ENCODE peak calls at places on chromosomes 6 and 20, in seven cellular contexts. V, J, R, L, E, C and U are unnamed samples.

GRCh38 chr6:112806163-112806900 is 459.2 kb downstream of the RFPL4B start:
- DNase-seq in E (no peak), C (no peak), V (peak), L (no peak), R (no peak), J (no peak), U (no peak)

GRCh38 chr20:49548371-49548947 is 19.5 kb downstream of the PTGIS start:
- DNase-seq in C (no peak), J (no peak), R (no peak), E (no peak), L (no peak), V (no peak), U (no peak)

GRCh38 chr6:14612016-14612415 is 494.4 kb downstream of the CD83 start:
- DNase-seq in R (no peak), C (no peak), L (no peak), E (no peak), V (peak), J (no peak), U (no peak)

GRCh38 chr6:109772961-109773431 is 81.9 kb downstream of the FIG4 start:
- DNase-seq in R (peak), L (no peak), V (peak), C (no peak), E (peak), J (no peak), U (no peak)

GRCh38 chr20:42652261-42652660 is 537.4 kb downstream of the PTPRT start:
- DNase-seq in L (no peak), E (no peak), J (no peak), C (no peak), R (no peak), V (no peak), U (no peak)

GRCh38 chr6:37705239-37706051 is 7.8 kb upstream of the MDGA1 start:
- DNase-seq in R (peak), L (peak), J (no peak), C (peak), E (peak), V (peak), U (no peak)

GRCh38 chr6:78605909-78606446 is 261.4 kb upstream of the IRAK1BP1 start:
- DNase-seq in V (peak), L (no peak), J (no peak), E (no peak), R (no peak), C (no peak), U (no peak)

GRCh38 chr20:57076202-57076651 is 190.2 kb downstream of the BMP7 start:
- DNase-seq in L (no peak), E (no peak), J (no peak), C (no peak), R (no peak), V (no peak), U (no peak)

GRCh38 chr6:156618600-156619205 is 158.5 kb upstream of the ARID1B start:
- DNase-seq in L (no peak), E (no peak), R (no peak), J (no peak), C (no peak), V (no peak), U (no peak)

GRCh38 chr6:42138630-42139619 is 3.5 kb downstream of the C6orf132 start:
- DNase-seq in C (no peak), R (no peak), L (no peak), J (no peak), V (peak), E (no peak), U (no peak)

GRCh38 chr6:56854086-56854485 is 100.8 kb upstream of the BEND6 start:
- DNase-seq in R (no peak), J (no peak), C (no peak), L (no peak), E (no peak), V (no peak), U (no peak)

GRCh38 chr6:129345890-129346289 is 364.1 kb downstream of the ARHGAP18 start:
- DNase-seq in R (no peak), C (no peak), J (no peak), E (no peak), V (peak), L (no peak), U (no peak)

GRCh38 chr6:11536795-11537194 is 754 bp upstream of the TMEM170B start:
- DNase-seq in E (no peak), L (no peak), J (no peak), V (no peak), R (no peak), C (peak), U (no peak)

GRCh38 chr6:81487489-81487888 is 265.0 kb downstream of the TENT5A start:
- DNase-seq in R (peak), L (no peak), C (peak), E (no peak), J (no peak), V (peak), U (no peak)

GRCh38 chr6:87907521-87907920 is 140.1 kb upstream of the SPACA1 start:
- DNase-seq in C (no peak), L (no peak), V (peak), J (no peak), R (no peak), E (no peak), U (no peak)

GRCh38 chr20:35421322-35421721 is 9.5 kb upstream of the UQCC1 start:
- DNase-seq in L (no peak), R (no peak), V (no peak), E (no peak), J (no peak), C (no peak), U (no peak)

GRCh38 chr20:57013741-57014140 is 252.7 kb downstream of the BMP7 start:
- DNase-seq in L (no peak), C (no peak), J (no peak), R (no peak), E (no peak), V (no peak), U (no peak)

GRCh38 chr6:3884007-3884745 is 35.0 kb downstream of the FAM50B start:
- DNase-seq in L (peak), C (no peak), V (peak), R (no peak), J (no peak), E (no peak), U (no peak)

GRCh38 chr20:313948-314347 is 11.4 kb upstream of the SOX12 start:
- DNase-seq in L (no peak), V (peak), C (no peak), J (no peak), R (no peak), E (no peak), U (no peak)

GRCh38 chr6:29232725-29233124 is 62.0 kb downstream of the OR2J2 start:
- DNase-seq in R (no peak), V (no peak), L (no peak), J (no peak), E (no peak), C (no peak), U (no peak)

GRCh38 chr6:143099647-143100046 is 39.0 kb downstream of the AIG1 start:
- DNase-seq in R (no peak), V (no peak), L (no peak), E (no peak), J (no peak), C (no peak), U (no peak)

GRCh38 chr6:47414517-47415167 is 62.9 kb upstream of the CD2AP start:
- DNase-seq in J (no peak), R (no peak), L (no peak), E (no peak), V (peak), C (no peak), U (no peak)

GRCh38 chr6:80445752-80446151 is 339.3 kb downstream of the BCKDHB start:
- DNase-seq in R (no peak), L (no peak), V (no peak), E (no peak), J (no peak), C (no peak), U (no peak)

GRCh38 chr6:49649982-49650381 is 13.3 kb upstream of the RHAG start:
- DNase-seq in C (no peak), E (no peak), L (no peak), J (no peak), R (no peak), V (no peak), U (no peak)

GRCh38 chr6:3913077-3913957 is 64.1 kb downstream of the FAM50B start:
- DNase-seq in V (peak), E (peak), J (peak), R (peak), C (peak), L (peak), U (no peak)

GRCh38 chr6:72464791-72465691 is 156.8 kb upstream of the KCNQ5 start:
- DNase-seq in V (peak), R (no peak), J (no peak), L (no peak), E (no peak), C (no peak), U (no peak)

GRCh38 chr20:3560578-3560977 is 89.8 kb downstream of the ATRN start:
- DNase-seq in E (no peak), V (peak), C (no peak), R (no peak), J (no peak), L (no peak), U (no peak)

GRCh38 chr6:84536914-84537638 is 227.3 kb downstream of the TBX18 start:
- DNase-seq in J (no peak), L (no peak), R (no peak), V (no peak), C (no peak), E (no peak), U (no peak)

GRCh38 chr6:36054965-36055364 is 27.4 kb downstream of the MAPK14 start:
- DNase-seq in J (no peak), R (no peak), E (no peak), V (no peak), C (no peak), L (no peak), U (no peak)

GRCh38 chr6:74741608-74742007 is 464.2 kb downstream of the COL12A1 start:
- DNase-seq in J (no peak), C (no peak), R (no peak), V (no peak), L (no peak), E (no peak), U (no peak)

GRCh38 chr20:5061209-5061608 is 58.5 kb downstream of the PCNA start:
- DNase-seq in E (no peak), L (peak), R (no peak), V (peak), C (no peak), J (peak), U (no peak)

GRCh38 chr6:1388081-1388926 is 1.1 kb upstream of the FOXF2 start:
- DNase-seq in L (no peak), C (no peak), V (peak), E (no peak), J (no peak), R (no peak), U (no peak)

GRCh38 chr6:26205625-26206574 is 118.7 kb downstream of the HFE start:
- DNase-seq in R (no peak), C (peak), J (peak), V (peak), E (peak), L (peak), U (no peak)
- TF ChIP-seq POLR2A in R (peak), C (peak), J (no peak), V (peak), E (peak), L (no peak), U (no peak)

DNA sequence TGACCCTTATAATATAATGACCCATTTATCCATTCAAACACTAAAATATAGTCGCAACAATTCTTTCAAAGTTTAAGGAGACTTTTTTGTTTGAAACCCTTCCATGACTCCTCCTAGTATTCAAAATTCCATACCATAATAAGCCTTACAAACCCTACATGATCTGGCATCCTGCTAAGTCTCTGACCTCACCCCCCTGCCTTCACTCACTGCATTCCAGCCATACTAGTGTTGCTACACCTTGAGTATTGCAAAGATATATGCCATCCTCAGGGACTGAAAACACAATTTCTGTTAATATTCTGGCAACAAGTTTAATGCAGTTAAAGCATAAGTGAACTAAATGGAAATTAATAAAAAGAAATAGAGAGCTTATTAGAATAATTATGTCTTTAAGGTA is 168.4 kb downstream of the EYS start:
- DNase-seq in R (no peak), E (no peak), L (no peak), C (no peak), V (no peak), J (no peak), U (no peak)
- TF ChIP-seq POLR2A in R (no peak), E (no peak), L (no peak), C (no peak), V (no peak), J (no peak), U (no peak)

GRCh38 chr6:166382500-166382932 is 224 bp downstream of the MPC1 start:
- DNase-seq in L (no peak), V (no peak), E (no peak), J (no peak), R (peak), C (no peak), U (no peak)
- TF ChIP-seq POLR2A in L (no peak), V (no peak), E (no peak), J (no peak), R (no peak), C (peak), U (no peak)

GRCh38 chr6:16759646-16760535 is 1.4 kb downstream of the ATXN1 start:
- DNase-seq in R (peak), C (peak), E (peak), J (no peak), V (peak), L (peak), U (peak)

GRCh38 chr6:16759181-16759645 is 2.0 kb downstream of the ATXN1 start:
- DNase-seq in J (no peak), C (no peak), V (no peak), L (no peak), E (no peak), R (no peak), U (no peak)

GRCh38 chr6:16761469-16762264 is 407 bp upstream of the ATXN1 start:
- DNase-seq in R (peak), C (peak), L (peak), V (peak), J (peak), E (peak), U (peak)

GRCh38 chr6:16762265-16762546 is 946 bp upstream of the ATXN1 start:
- DNase-seq in E (no peak), L (peak), R (no peak), C (no peak), J (no peak), V (no peak), U (no peak)

DNA sequence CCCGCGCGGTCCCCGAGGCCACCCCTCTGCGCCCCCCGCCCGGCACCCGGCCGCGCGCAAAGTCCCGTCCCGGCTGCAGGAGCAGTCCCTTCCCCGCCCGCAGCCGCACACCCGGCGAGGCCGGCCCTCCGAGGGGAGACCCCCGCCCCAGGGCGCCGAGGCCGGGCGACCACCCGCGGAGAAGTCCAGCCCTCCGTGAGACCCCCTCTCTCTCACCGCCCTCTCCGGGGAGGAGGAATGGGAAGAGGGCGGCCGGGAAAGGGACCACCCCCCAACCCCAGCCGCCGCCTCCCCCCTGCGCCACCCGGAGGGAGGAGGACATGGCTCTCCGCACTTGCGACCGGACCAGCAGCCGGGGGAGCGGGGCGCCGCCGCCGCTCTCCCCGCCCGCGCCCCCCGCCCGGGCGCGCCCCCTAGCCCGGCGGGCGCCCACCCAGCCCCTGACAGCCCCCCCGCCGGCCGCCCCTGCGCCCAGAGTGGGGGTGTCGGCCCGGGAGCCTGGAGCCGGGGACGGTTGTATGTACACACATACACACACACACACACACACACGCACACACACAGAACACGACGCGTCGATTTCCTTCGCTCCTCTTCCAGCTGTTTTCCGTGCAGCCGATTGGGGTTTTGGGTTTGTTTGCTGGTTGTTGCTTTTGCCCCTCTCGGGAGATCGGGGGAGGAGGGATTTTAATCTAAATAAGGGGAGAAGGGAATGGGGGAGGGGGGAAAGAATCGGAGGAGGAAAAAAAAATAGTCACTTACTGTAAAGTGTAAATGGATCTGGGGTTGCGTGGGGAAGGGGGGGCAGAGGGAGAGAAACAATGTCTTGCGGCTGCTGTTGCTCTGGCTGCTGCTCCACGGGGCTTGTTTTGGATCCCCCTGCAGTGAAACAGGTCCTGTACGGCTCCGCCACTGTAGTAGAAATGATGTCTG is at the start of gene ATXN1:
- DNase-seq in L (peak), C (peak), V (peak), E (peak), J (no peak), R (peak), U (no peak)
- TF ChIP-seq POLR2A in L (no peak), C (peak), V (peak), E (peak), J (no peak), R (peak), U (no peak)

GRCh38 chr6:150638286-150638685 is 38.6 kb downstream of the PLEKHG1 start:
- DNase-seq in J (no peak), C (no peak), E (no peak), R (no peak), V (no peak), L (no peak), U (no peak)

GRCh38 chr6:150640556-150641206 is 41.0 kb downstream of the PLEKHG1 start:
- DNase-seq in E (no peak), L (no peak), R (no peak), V (no peak), C (no peak), J (no peak), U (no peak)

GRCh38 chr6:150638765-150639164 is 39.1 kb downstream of the PLEKHG1 start:
- DNase-seq in L (no peak), J (no peak), R (no peak), C (no peak), V (no peak), E (no peak), U (no peak)

GRCh38 chr6:150639823-150640331 is 40.2 kb downstream of the PLEKHG1 start:
- DNase-seq in J (no peak), E (no peak), V (no peak), L (no peak), R (no peak), C (no peak), U (no peak)

GRCh38 chr6:150641398-150642139 is 41.9 kb downstream of the PLEKHG1 start:
- DNase-seq in E (no peak), J (no peak), C (no peak), V (no peak), R (no peak), L (no peak), U (no peak)
- TF ChIP-seq POLR2A in E (no peak), J (no peak), C (no peak), V (no peak), R (no peak), L (no peak), U (no peak)

GRCh38 chr6:113970808-113971676 is at the start of gene HDAC2:
- DNase-seq in L (peak), E (peak), R (peak), C (peak), J (peak), V (peak), U (peak)
- TF ChIP-seq POLR2A in L (peak), E (peak), R (peak), C (peak), J (peak), V (peak), U (no peak)

DNA sequence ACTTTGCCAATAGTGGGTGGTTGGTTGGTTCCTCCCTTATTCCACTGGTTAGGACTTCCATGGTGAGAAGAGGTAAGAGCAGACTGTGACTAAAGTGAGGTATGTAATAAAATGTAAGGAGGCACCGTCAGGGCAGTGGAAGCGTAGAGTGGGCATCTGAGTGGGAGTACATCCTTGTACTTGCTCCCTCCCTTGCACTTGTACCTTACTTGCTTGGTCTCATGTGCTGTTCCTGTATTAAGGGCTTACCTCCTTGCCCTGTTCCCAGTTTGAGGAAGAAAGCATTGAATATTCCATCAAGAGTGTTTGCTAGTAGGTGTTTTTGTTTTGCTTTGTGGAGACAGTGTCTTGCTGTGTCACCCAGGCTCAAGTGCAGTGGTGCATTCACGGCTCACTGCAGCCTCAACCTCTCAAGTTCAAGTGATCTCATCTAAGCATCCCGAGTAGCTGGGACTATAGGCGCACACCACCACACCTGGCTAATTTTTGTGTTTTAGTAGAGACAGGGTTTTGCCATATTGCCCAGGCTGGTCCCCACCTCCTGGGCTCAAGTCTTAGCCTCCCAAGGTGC is 25.5 kb downstream of the AMD1 start:
- DNase-seq in J (no peak), V (no peak), L (no peak), R (no peak), C (no peak), E (no peak), U (no peak)
- TF ChIP-seq POLR2A in J (no peak), V (no peak), L (no peak), R (no peak), C (no peak), E (no peak), U (no peak)

GRCh38 chr20:33188421-33188820 is 20.5 kb downstream of the BPIFA2 start:
- DNase-seq in E (no peak), V (no peak), R (no peak), J (no peak), C (no peak), L (no peak), U (no peak)
- TF ChIP-seq POLR2A in E (no peak), V (no peak), R (no peak), J (no peak), C (no peak), L (no peak), U (no peak)

GRCh38 chr20:61048292-61048691 is 203.8 kb upstream of the CDH4 start:
- DNase-seq in C (no peak), R (no peak), E (no peak), J (no peak), L (no peak), V (no peak), U (no peak)

GRCh38 chr20:61047515-61047914 is 204.5 kb upstream of the CDH4 start:
- DNase-seq in E (no peak), C (no peak), V (no peak), L (no peak), J (no peak), R (no peak), U (no peak)

GRCh38 chr20:61052195-61052594 is 199.9 kb upstream of the CDH4 start:
- DNase-seq in L (no peak), V (no peak), R (no peak), E (no peak), C (no peak), J (no peak), U (no peak)

GRCh38 chr20:61050491-61050890 is 201.6 kb upstream of the CDH4 start:
- DNase-seq in R (no peak), J (no peak), V (no peak), C (no peak), E (no peak), L (no peak), U (no peak)

GRCh38 chr20:61049684-61050083 is 202.4 kb upstream of the CDH4 start:
- DNase-seq in E (no peak), R (no peak), V (no peak), J (no peak), C (no peak), L (no peak), U (no peak)
- TF ChIP-seq POLR2A in E (no peak), R (no peak), V (no peak), J (no peak), C (no peak), L (no peak), U (no peak)

GRCh38 chr6:31927242-31927867 is at the start of gene C2:
- DNase-seq in L (no peak), E (no peak), V (no peak), R (no peak), J (no peak), C (no peak), U (no peak)
- TF ChIP-seq POLR2A in L (no peak), E (no peak), V (no peak), R (no peak), J (no peak), C (no peak), U (no peak)